ENCODE peak calls at places on chromosomes 11 and 22, in nine cellular contexts. E is activated T-cell treated with anti-CD3 and anti-CD28 coated beads, Interleukin-2, amount 50 U/mL, for 1 hour; J is left ventricle myocardium superior; G is stimulated activated CD4-positive, alpha-beta T cell treated with anti-CD3 and anti-CD28 coated beads, Interleukin-1b, Interleukin-23, amount 100 ng/mL, for 1 hour; Y is breast epithelium; C is esophagus muscularis mucosa; A is ACHN; P is iris pigment epithelial cell; Z is GF-D8. V is an unnamed sample.

GRCh38 chr22:39481054-39481453 is 21.0 kb upstream of the MIEF1 start:
- DNase-seq in E (no peak), P (no peak), A (no peak), Y (no peak), Z (no peak), J (no peak), G (no peak), C (no peak), V (no peak)

GRCh38 chr11:68076371-68077042 is 37.7 kb downstream of the TCIRG1 start:
- DNase-seq in J (no peak), G (no peak), P (no peak), E (no peak), Y (no peak), Z (no peak), C (no peak), A (no peak), V (peak)

GRCh38 chr22:28052818-28053217 is 133.8 kb upstream of the PITPNB start:
- DNase-seq in A (no peak), P (no peak), Z (no peak), Y (no peak), C (no peak), G (no peak), E (no peak), J (no peak), V (no peak)

GRCh38 chr11:112793416-112793815 is 167.8 kb upstream of the NCAM1 start:
- DNase-seq in G (no peak), Z (no peak), Y (no peak), E (no peak), C (no peak), P (no peak), A (no peak), J (no peak), V (no peak)

GRCh38 chr22:46378499-46379300 is 43.2 kb downstream of the TRMU start:
- DNase-seq in P (no peak), G (no peak), E (no peak), C (no peak), J (peak), A (peak), Y (no peak), Z (no peak), V (no peak)

GRCh38 chr22:42887523-42888507 is 30.7 kb upstream of the ARFGAP3 start:
- DNase-seq in G (no peak), Z (no peak), A (peak), C (no peak), E (no peak), Y (no peak), J (no peak), P (no peak), V (no peak)

GRCh38 chr11:126594921-126595367 is 239.5 kb downstream of the ST3GAL4 start:
- DNase-seq in P (no peak), A (no peak), Z (no peak), C (no peak), Y (no peak), J (no peak), G (no peak), E (no peak), V (no peak)

GRCh38 chr11:131370090-131370751 is at the start of gene NTM:
- DNase-seq in J (peak), E (no peak), Y (no peak), G (no peak), C (no peak), P (peak), A (no peak), Z (no peak), V (no peak)

GRCh38 chr11:78190374-78190773 is 1.7 kb downstream of the USP35 start:
- DNase-seq in A (no peak), Z (no peak), Y (peak), J (no peak), P (no peak), E (no peak), G (no peak), C (no peak), V (no peak)

GRCh38 chr11:13216019-13217006 is 61.3 kb upstream of the BMAL1 start:
- DNase-seq in G (no peak), A (peak), C (no peak), Z (no peak), E (no peak), Y (no peak), J (no peak), P (peak), V (no peak)

GRCh38 chr11:5257296-5257695 is 2.7 kb upstream of the HBG2 start:
- DNase-seq in G (no peak), J (no peak), Z (no peak), E (no peak), C (no peak), Y (no peak), P (no peak), A (no peak), V (no peak)

GRCh38 chr11:79438631-79439429 is 2.0 kb downstream of the TENM4 start:
- DNase-seq in P (peak), G (no peak), Y (no peak), Z (no peak), C (no peak), E (no peak), J (peak), A (peak), V (no peak)